ENCODE peak calls at places on chromosomes 7 and 10, in ten cellular contexts. S is lower lobe of right lung; A is NCI-H510A treated with DMSO at 0.1 percent for 48 hours; R is non-pigmented ciliary epithelial cell; B is choroid plexus epithelial cell; I is activated CD4-positive, alpha-beta T cell treated with anti-CD3 and anti-CD28 coated beads, Interleukin-2, amount 50 U/mL, for 1 hour; E is progenitor cell of endocrine pancreas; U is body of pancreas; V is NCI-H1417; K is AG08395. L is an unnamed sample.
A peak's percentile ranks its signal among the peaks of the same experiment; 100 is the strongest.

GRCh38 chr7:112182749-112183148 is 23.4 kb downstream of the DOCK4 start:
- DNase-seq in S (no peak), A (no peak), R (no peak), B (no peak), I (no peak), E (no peak), U (peak; percentile 39), V (no peak), K (no peak), L (no peak)

GRCh38 chr10:43238462-43238861 is 28.4 kb downstream of the RASGEF1A start:
- DNase-seq in S (peak; percentile 6), A (no peak), R (no peak), B (no peak), I (no peak), E (no peak), U (no peak), V (no peak), K (no peak), L (no peak)

GRCh38 chr7:24715171-24715570 is 42.1 kb downstream of the GSDME start:
- DNase-seq in S (no peak), A (no peak), R (no peak), B (no peak), I (no peak), E (no peak), U (no peak), V (peak; percentile 62), K (no peak), L (no peak)

GRCh38 chr10:120841522-120842189 is 9.5 kb upstream of the WDR11 start:
- DNase-seq in S (no peak), A (no peak), R (no peak), B (no peak), I (no peak), E (no peak), U (no peak), V (no peak), K (no peak), L (no peak)

GRCh38 chr10:100319736-100320135 is 10.3 kb downstream of the PKD2L1 start:
- DNase-seq in S (no peak), A (no peak), R (no peak), B (no peak), I (no peak), E (no peak), U (no peak), V (peak; percentile 82), K (no peak), L (no peak)

GRCh38 chr10:21184216-21184615 is 287.1 kb upstream of the NEBL start:
- DNase-seq in S (no peak), A (peak; percentile 18), R (peak; percentile 48), B (peak; percentile 86), I (no peak), E (no peak), U (no peak), V (peak; percentile 61), K (no peak), L (no peak)

GRCh38 chr7:130219871-130220270 is 12.2 kb downstream of the SSMEM1 start:
- DNase-seq in S (no peak), A (no peak), R (no peak), B (no peak), I (no peak), E (no peak), U (no peak), V (no peak), K (no peak), L (no peak)

GRCh38 chr10:29618341-29619171 is 16.2 kb downstream of the SVIL start:
- DNase-seq in S (peak; percentile 87), A (peak; percentile 13), R (no peak), B (peak; percentile 25), I (no peak), E (no peak), U (peak; percentile 64), V (no peak), K (no peak), L (peak; percentile 45)

GRCh38 chr10:7085913-7086589 is 324.8 kb downstream of the SFMBT2 start:
- DNase-seq in S (no peak), A (no peak), R (no peak), B (peak; percentile 34), I (no peak), E (no peak), U (no peak), V (peak; percentile 19), K (no peak), L (peak; percentile 17)

GRCh38 chr7:50353201-50353600 is 48.7 kb downstream of the IKZF1 start:
- DNase-seq in S (no peak), A (no peak), R (no peak), B (no peak), I (no peak), E (no peak), U (no peak), V (no peak), K (no peak), L (no peak)

GRCh38 chr10:61786728-61787127 is 114.8 kb upstream of the ARID5B start:
- DNase-seq in S (no peak), A (no peak), R (peak; percentile 55), B (peak; percentile 90), I (no peak), E (no peak), U (no peak), V (no peak), K (peak; percentile 83), L (peak; percentile 91)

GRCh38 chr10:101441539-101442455 is 87.8 kb downstream of the BTRC start:
- DNase-seq in S (no peak), A (peak; percentile 87), R (peak; percentile 52), B (peak; percentile 90), I (no peak), E (no peak), U (peak; percentile 16), V (peak; percentile 83), K (peak; percentile 61), L (peak; percentile 75)

GRCh38 chr10:67861750-67862460 is 22.6 kb upstream of the SIRT1 start:
- DNase-seq in S (no peak), A (no peak), R (no peak), B (no peak), I (no peak), E (no peak), U (no peak), V (no peak), K (no peak), L (no peak)

GRCh38 chr7:105180002-105180401 is 166.0 kb downstream of the KMT2E start:
- DNase-seq in S (no peak), A (no peak), R (no peak), B (no peak), I (no peak), E (no peak), U (no peak), V (no peak), K (no peak), L (no peak)

GRCh38 chr7:83149466-83149865 is 13.2 kb downstream of the PCLO start:
- DNase-seq in S (no peak), A (no peak), R (peak; percentile 36), B (peak; percentile 88), I (no peak), E (no peak), U (no peak), V (no peak), K (no peak), L (peak; percentile 6)

GRCh38 chr10:767211-767610 is 77.7 kb upstream of the DIP2C start:
- DNase-seq in S (no peak), A (no peak), R (no peak), B (no peak), I (no peak), E (no peak), U (peak; percentile 78), V (no peak), K (no peak), L (no peak)

GRCh38 chr10:123147635-123148413 is at the start of gene HMX2:
- DNase-seq in S (no peak), A (peak; percentile 51), R (no peak), B (no peak), I (peak; percentile 36), E (peak; percentile 26), U (no peak), V (peak; percentile 67), K (no peak), L (no peak)

GRCh38 chr7:128867842-128868623 is 5.4 kb downstream of the ATP6V1F start:
- DNase-seq in S (no peak), A (peak; percentile 75), R (no peak), B (peak; percentile 32), I (no peak), E (no peak), U (peak; percentile 50), V (peak; percentile 92), K (no peak), L (no peak)

GRCh38 chr7:67493386-67493785 is 496.8 kb downstream of the TYW1 start:
- DNase-seq in S (no peak), A (no peak), R (no peak), B (no peak), I (no peak), E (no peak), U (no peak), V (no peak), K (no peak), L (no peak)

GRCh38 chr7:1736826-1737225 is 66.7 kb downstream of the ELFN1 start:
- DNase-seq in S (no peak), A (no peak), R (no peak), B (no peak), I (no peak), E (no peak), U (no peak), V (no peak), K (no peak), L (no peak)

GRCh38 chr7:116990056-116990455 is 36.8 kb downstream of the ST7 start:
- DNase-seq in S (no peak), A (no peak), R (no peak), B (no peak), I (no peak), E (no peak), U (no peak), V (no peak), K (no peak), L (no peak)

GRCh38 chr7:137687556-137688280 is 159.1 kb downstream of the DGKI start:
- DNase-seq in S (no peak), A (no peak), R (peak; percentile 63), B (peak; percentile 79), I (no peak), E (no peak), U (no peak), V (no peak), K (peak; percentile 71), L (peak; percentile 84)

GRCh38 chr7:2032030-2032875 is 200.5 kb downstream of the MAD1L1 start:
- DNase-seq in S (peak; percentile 34), A (no peak), R (no peak), B (peak; percentile 34), I (no peak), E (no peak), U (peak; percentile 20), V (no peak), K (no peak), L (peak; percentile 16)

GRCh38 chr10:31759124-31759798 is 169.4 kb downstream of the ARHGAP12 start:
- DNase-seq in S (peak; percentile 64), A (peak; percentile 25), R (no peak), B (peak; percentile 55), I (peak; percentile 39), E (peak; percentile 67), U (peak; percentile 83), V (peak; percentile 86), K (peak; percentile 59), L (peak; percentile 65)

GRCh38 chr7:155231941-155232340 is 65.7 kb upstream of the INSIG1 start:
- DNase-seq in S (no peak), A (no peak), R (no peak), B (no peak), I (no peak), E (no peak), U (no peak), V (no peak), K (no peak), L (no peak)

L was measured in fibroblast of the aortic adventitia.